ENCODE peak calls at places on chromosomes 7 and 10, in four cellular contexts. N, Y, V and X are unnamed samples.

GRCh38 chr7:158321056-158321700 is 266.4 kb downstream of the PTPRN2 start:
- DNase-seq in Y (no peak), N (no peak), V (no peak), X (no peak)

GRCh38 chr10:119305860-119306513 is 98.6 kb downstream of the GRK5 start:
- DNase-seq in N (peak), V (no peak), Y (no peak), X (peak)

GRCh38 chr7:48458701-48459509 is 287.6 kb downstream of the ABCA13 start:
- DNase-seq in Y (no peak), V (no peak), N (no peak), X (no peak)

GRCh38 chr7:150377116-150377979 is 1.8 kb upstream of the ZNF775 start:
- DNase-seq in V (no peak), Y (peak), N (no peak), X (peak)

GRCh38 chr7:146683439-146683838 is 566.8 kb downstream of the CNTNAP2 start:
- DNase-seq in V (no peak), N (no peak), Y (no peak), X (no peak)

GRCh38 chr7:152512711-152513110 is 76.9 kb upstream of the KMT2C start:
- DNase-seq in N (peak), V (no peak), Y (no peak), X (peak)

GRCh38 chr10:104028146-104028545 is 57.5 kb downstream of the COL17A1 start:
- DNase-seq in V (peak), N (no peak), Y (peak), X (no peak)

GRCh38 chr10:66996996-66997395 is 71.2 kb downstream of the LRRTM3 start:
- DNase-seq in N (no peak), Y (no peak), V (no peak), X (no peak)

GRCh38 chr10:12606461-12606860 is 257.1 kb downstream of the CAMK1D start:
- DNase-seq in Y (no peak), V (no peak), N (peak), X (no peak)

GRCh38 chr10:109114578-109114977 is 808.7 kb downstream of the XPNPEP1 start:
- DNase-seq in Y (no peak), V (no peak), N (no peak), X (no peak)

GRCh38 chr7:152587366-152587765 is 88.6 kb downstream of the XRCC2 start:
- DNase-seq in N (no peak), Y (no peak), V (no peak), X (no peak)

GRCh38 chr10:101816913-101817541 is 1.2 kb downstream of the OGA start:
- DNase-seq in Y (no peak), N (no peak), V (peak), X (no peak)

GRCh38 chr7:159030490-159031134 is 114.1 kb downstream of the VIPR2 start:
- DNase-seq in Y (peak), V (peak), N (no peak), X (no peak)

GRCh38 chr10:133278577-133279265 is 2.1 kb upstream of the ADAM8 start:
- DNase-seq in V (peak), Y (peak), N (no peak), X (peak)

GRCh38 chr10:93259126-93259525 is 185.4 kb downstream of the CYP26A1 start:
- DNase-seq in N (no peak), Y (no peak), V (no peak), X (no peak)

GRCh38 chr7:125112741-125113309 is 183.2 kb upstream of the POT1 start:
- DNase-seq in Y (no peak), N (no peak), V (no peak), X (no peak)

GRCh38 chr10:44863344-44864041 is 47.6 kb upstream of the TMEM72 start:
- DNase-seq in Y (peak), V (no peak), N (no peak), X (no peak)

GRCh38 chr10:43648083-43648391 is 644 bp downstream of the ZNF32 start:
- DNase-seq in V (no peak), N (peak), Y (no peak), X (no peak)
- H3K4me3 ChIP-seq in V (peak), N (peak), Y (peak), X (peak)

DNA sequence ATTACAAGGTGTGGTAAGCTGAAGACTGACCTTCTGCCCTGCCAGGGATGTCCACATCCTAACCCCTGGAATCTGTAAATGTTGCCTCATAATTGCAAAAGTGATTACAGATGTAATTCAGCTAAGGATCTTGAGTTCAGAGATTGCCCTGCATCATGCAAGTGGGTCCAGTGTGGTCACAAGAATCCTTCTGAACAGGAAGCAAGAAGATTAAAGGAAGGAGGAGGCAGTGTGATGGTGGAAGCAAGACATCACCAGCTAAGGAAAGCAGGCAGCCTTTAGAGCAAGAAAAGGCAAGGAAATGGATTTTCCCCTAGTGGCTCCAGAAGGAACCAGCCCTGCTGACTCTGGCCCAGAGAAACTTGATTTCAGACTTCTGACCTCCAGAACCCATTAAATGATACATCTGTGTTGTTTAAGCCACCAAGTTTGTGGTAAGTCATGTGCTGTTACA is 78.1 kb downstream of the USP6NL start:
- DNase-seq in V (no peak), N (peak), Y (peak), X (peak)
- TF ChIP-seq CTCF in V (peak), N (peak), Y (peak), X (peak)

GRCh38 chr10:71766717-71767419 is 6.5 kb downstream of the VSIR start:
- DNase-seq in N (no peak), V (no peak), Y (peak), X (peak)
- H3K4me3 ChIP-seq in N (no peak), V (no peak), Y (no peak), X (no peak)

GRCh38 chr7:114670676-114671075 is 251.2 kb upstream of the MDFIC start:
- DNase-seq in Y (no peak), V (no peak), N (no peak), X (no peak)
- TF ChIP-seq CTCF in Y (no peak), V (no peak), N (no peak), X (no peak)

GRCh38 chr7:130940326-130940725 is 206.3 kb upstream of the KLF14 start:
- DNase-seq in N (no peak), Y (no peak), V (no peak), X (no peak)

GRCh38 chr7:130938661-130939060 is 204.7 kb upstream of the KLF14 start:
- DNase-seq in Y (no peak), N (no peak), V (no peak), X (no peak)

GRCh38 chr7:130940907-130941306 is 206.9 kb upstream of the KLF14 start:
- DNase-seq in N (no peak), V (no peak), Y (no peak), X (no peak)

GRCh38 chr7:130937830-130938229 is 203.8 kb upstream of the KLF14 start:
- DNase-seq in Y (no peak), N (no peak), V (no peak), X (no peak)

GRCh38 chr7:130939285-130940095 is 205.5 kb upstream of the KLF14 start:
- DNase-seq in N (no peak), Y (no peak), V (no peak), X (no peak)
- H3K4me3 ChIP-seq in N (no peak), Y (no peak), V (no peak), X (peak)

GRCh38 chr7:116041615-116042014 is 11.1 kb upstream of the TFEC start:
- DNase-seq in N (no peak), Y (no peak), V (no peak), X (peak)
- TF ChIP-seq CTCF in N (no peak), Y (no peak), V (no peak), X (no peak)

GRCh38 chr10:32403091-32403490 is 42.8 kb upstream of the CCDC7 start:
- DNase-seq in Y (no peak), V (no peak), N (no peak), X (no peak)
- H3K4me3 ChIP-seq in Y (no peak), V (no peak), N (no peak), X (no peak)

GRCh38 chr7:2517004-2517403 is 2.6 kb upstream of the LFNG start:
- DNase-seq in N (no peak), V (no peak), Y (no peak), X (no peak)

GRCh38 chr7:2516194-2516555 is 3.4 kb upstream of the LFNG start:
- DNase-seq in V (no peak), Y (no peak), N (no peak), X (no peak)

GRCh38 chr7:2518737-2519118 is 846 bp upstream of the LFNG start:
- DNase-seq in Y (no peak), N (no peak), V (no peak), X (no peak)

GRCh38 chr7:2518101-2518500 is 1.5 kb upstream of the LFNG start:
- DNase-seq in V (no peak), Y (no peak), N (no peak), X (no peak)

GRCh38 chr7:2517678-2518077 is 1.9 kb upstream of the LFNG start:
- DNase-seq in Y (no peak), N (no peak), V (no peak), X (no peak)
- TF ChIP-seq CTCF in Y (no peak), N (no peak), V (no peak), X (no peak)